ENCODE peak calls at places on chromosome 22, in four cellular contexts. J, B, Z and L are unnamed samples.

GRCh38 chr22:37818397-37819099 is 4.6 kb upstream of the GALR3 start:
- DNase-seq in Z (no peak), J (peak; percentile 68), B (peak; percentile 6), L (no peak)

GRCh38 chr22:49365191-49365837 is 462.4 kb downstream of the BRD1 start:
- DNase-seq in Z (no peak), B (no peak), J (no peak), L (no peak)

GRCh38 chr22:37681556-37682049 is 4.5 kb upstream of the NOL12 start:
- DNase-seq in J (peak; percentile 76), B (peak; percentile 74), Z (no peak), L (peak; percentile 72)

GRCh38 chr22:24875862-24876506 is 70.0 kb downstream of the SGSM1 start:
- DNase-seq in B (no peak), J (peak; percentile 28), Z (no peak), L (peak; percentile 76)

GRCh38 chr22:50104149-50104548 is 14.3 kb downstream of the MOV10L1 start:
- DNase-seq in Z (no peak), J (no peak), B (peak; percentile 64), L (no peak)

GRCh38 chr22:44668190-44668885 is 33.7 kb upstream of the PRR5 start:
- DNase-seq in Z (no peak), J (no peak), B (no peak), L (no peak)

GRCh38 chr22:31748490-31748889 is 1.4 kb downstream of the PRR14L start:
- DNase-seq in Z (no peak), J (no peak), B (no peak), L (no peak)

GRCh38 chr22:48734359-48734758 is 1093.3 kb downstream of the BRD1 start:
- DNase-seq in Z (no peak), B (no peak), J (no peak), L (no peak)

GRCh38 chr22:37803195-37803635 is 4.5 kb upstream of the GCAT start:
- DNase-seq in B (no peak), Z (no peak), J (peak; percentile 38), L (no peak)

GRCh38 chr22:21791635-21792625 is 56.3 kb upstream of the YPEL1 start:
- DNase-seq in Z (no peak), J (no peak), B (no peak), L (no peak)

GRCh38 chr22:49735411-49736311 is 92.0 kb downstream of the BRD1 start:
- DNase-seq in J (no peak), Z (no peak), B (no peak), L (peak; percentile 69)

GRCh38 chr22:44326549-44326881 is 13.8 kb upstream of the SHISAL1 start:
- DNase-seq in B (no peak), Z (no peak), J (no peak), L (no peak)

GRCh38 chr22:20087319-20088262 is 7.5 kb downstream of the DGCR8 start:
- DNase-seq in J (no peak), Z (no peak), B (no peak), L (no peak)

GRCh38 chr22:19471572-19471971 is 7.4 kb downstream of the UFD1 start:
- DNase-seq in B (no peak), J (no peak), Z (no peak), L (no peak)

GRCh38 chr22:45531944-45532631 is 29.4 kb downstream of the FBLN1 start:
- DNase-seq in B (no peak), J (no peak), Z (no peak), L (no peak)

GRCh38 chr22:46067159-46068111 is 82.9 kb upstream of the PPARA start:
- DNase-seq in J (peak; percentile 59), Z (no peak), B (no peak), L (no peak)

GRCh38 chr22:22704156-22704946 is 59.9 kb downstream of the GGTLC2 start:
- DNase-seq in B (no peak), Z (no peak), J (no peak), L (peak; percentile 13)

GRCh38 chr22:25754527-25755202 is 12.7 kb downstream of the MYO18B start:
- DNase-seq in Z (no peak), B (no peak), J (no peak), L (no peak)

GRCh38 chr22:46892866-46893265 is 130.4 kb downstream of the TBC1D22A start:
- DNase-seq in Z (no peak), B (no peak), J (no peak), L (no peak)

GRCh38 chr22:32448980-32449379 is 15.3 kb downstream of the BPIFC start:
- DNase-seq in J (no peak), Z (no peak), B (no peak), L (no peak)

GRCh38 chr22:40507491-40507890 is 129.0 kb downstream of the MRTFA start:
- DNase-seq in J (no peak), Z (no peak), B (no peak), L (no peak)

GRCh38 chr22:36554101-36554500 is 25.1 kb upstream of the EIF3D start:
- DNase-seq in J (no peak), Z (no peak), B (no peak), L (no peak)

GRCh38 chr22:46054878-46055158 is 77.9 kb upstream of the WNT7B start:
- DNase-seq in B (no peak), J (peak; percentile 35), Z (no peak), L (no peak)

GRCh38 chr22:26429458-26430238 is 588 bp downstream of the ASPHD2 start:
- DNase-seq in J (no peak), B (no peak), Z (no peak), L (no peak)

GRCh38 chr22:27637604-27638003 is 164.0 kb downstream of the MN1 start:
- DNase-seq in Z (no peak), J (no peak), B (no peak), L (no peak)